ENCODE peak calls at places on chromosomes 6 and 20, in ten cellular contexts. W is HCT116, L is HepG2, G is spleen, M is tibial nerve, F is stomach, A is adrenal gland, U is uterus, E is testis, P is breast epithelium. I is an unnamed sample.
A peak's percentile ranks its signal among the peaks of the same experiment; 100 is the strongest.

GRCh38 chr6:7073082-7073783 is 34.5 kb upstream of the RREB1 start:
- DNase-seq in G (no peak), U (no peak), M (no peak), W (no peak), L (no peak), E (no peak), A (peak; percentile 57), P (no peak), F (no peak), I (no peak)

GRCh38 chr6:126955621-126956020 is 162.8 kb upstream of the RSPO3 start:
- DNase-seq in G (no peak), F (no peak), W (no peak), L (no peak), A (no peak), U (no peak), M (no peak), E (no peak), P (no peak), I (no peak)

GRCh38 chr20:33970229-33970628 is 23.5 kb upstream of the RALY start:
- DNase-seq in A (no peak), P (no peak), G (no peak), L (no peak), M (no peak), W (no peak), E (no peak), F (no peak), U (no peak), I (no peak)

GRCh38 chr6:169188051-169188863 is 65.4 kb downstream of the THBS2 start:
- DNase-seq in P (no peak), A (no peak), M (no peak), U (no peak), E (no peak), G (no peak), W (no peak), L (no peak), F (no peak), I (no peak)

GRCh38 chr6:67467341-67467740 is 1167.7 kb upstream of the ADGRB3 start:
- DNase-seq in P (no peak), G (no peak), E (no peak), M (no peak), F (no peak), U (no peak), W (no peak), A (no peak), L (no peak), I (no peak)

GRCh38 chr6:103983860-103984259 is 875.9 kb downstream of the HACE1 start:
- DNase-seq in L (no peak), F (no peak), E (no peak), G (no peak), W (no peak), A (no peak), U (no peak), M (no peak), P (no peak), I (no peak)

GRCh38 chr6:16766043-16766521 is 4.8 kb upstream of the ATXN1 start:
- DNase-seq in L (no peak), P (no peak), A (no peak), M (no peak), G (no peak), U (no peak), E (no peak), F (no peak), W (peak; percentile 83), I (no peak)

GRCh38 chr20:51085761-51086160 is 62.9 kb upstream of the KCNG1 start:
- DNase-seq in F (no peak), G (no peak), L (no peak), A (no peak), P (no peak), M (no peak), E (peak; percentile 67), U (no peak), W (peak; percentile 18), I (no peak)

GRCh38 chr6:38508894-38509293 is 130.8 kb downstream of the BTBD9 start:
- DNase-seq in W (no peak), G (no peak), M (no peak), L (peak; percentile 20), E (no peak), F (no peak), A (no peak), P (no peak), U (no peak), I (no peak)

GRCh38 chr6:40848038-40848437 is 191.0 kb downstream of the UNC5CL start:
- DNase-seq in A (no peak), U (no peak), P (no peak), W (no peak), F (no peak), E (no peak), M (no peak), L (no peak), G (no peak), I (no peak)

DNA sequence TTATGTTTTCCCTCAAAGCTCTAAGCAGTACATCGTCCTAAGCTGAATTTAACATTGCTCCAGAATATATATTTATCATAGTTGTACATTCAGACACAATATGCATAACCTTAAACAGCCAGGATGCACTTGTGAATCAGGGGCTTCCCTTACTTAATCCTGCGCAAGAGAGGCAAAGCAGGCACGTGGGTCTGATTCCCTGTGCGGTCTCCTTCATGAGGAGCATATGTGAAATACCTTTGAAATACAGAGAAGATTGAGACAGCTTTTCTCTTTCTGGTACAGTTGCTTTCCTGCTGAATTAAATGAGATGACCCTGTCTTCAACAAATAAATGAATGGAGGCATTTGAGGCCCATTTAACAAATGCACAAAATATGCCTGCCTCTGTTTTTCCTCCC is 1.5 kb downstream of the HTR1E start:
- DNase-seq in F (no peak), P (no peak), U (no peak), E (no peak), L (no peak), G (no peak), M (no peak), W (no peak), A (no peak), I (no peak)
- TF ChIP-seq POLR2A in F (no peak), P (no peak), U (no peak), E (no peak), L (no peak), G (no peak), M (no peak), W (no peak), A (no peak), I (no peak)

GRCh38 chr6:42769051-42769450 is 12.8 kb upstream of the BICRAL start:
- DNase-seq in U (no peak), G (no peak), F (no peak), E (no peak), M (no peak), A (no peak), L (no peak), W (no peak), P (no peak), I (no peak)
- H3K4me1 ChIP-seq in U (no peaks in the 10 kb centered on the region), G (peaks cover 38% of the 10 kb centered on the region), F (peaks cover 15% of the 10 kb centered on the region), E (peaks cover 22% of the 10 kb centered on the region), M (no peaks in the 10 kb centered on the region), A (no peaks in the 10 kb centered on the region), L (no peaks in the 10 kb centered on the region), W (peaks cover 17% of the 10 kb centered on the region), P (no peaks in the 10 kb centered on the region), I (peaks cover 5% of the 10 kb centered on the region)

GRCh38 chr20:21518292-21518991 is 4.6 kb upstream of the NKX2-2 start:
- DNase-seq in E (no peak), P (no peak), G (no peak), U (no peak), F (no peak), L (no peak), A (no peak), W (no peak), M (no peak), I (no peak)

GRCh38 chr20:21516861-21517565 is 3.1 kb upstream of the NKX2-2 start:
- DNase-seq in L (no peak), U (no peak), E (no peak), W (no peak), F (no peak), G (no peak), A (no peak), P (no peak), M (no peak), I (no peak)

GRCh38 chr20:21517566-21518277 is 3.9 kb upstream of the NKX2-2 start:
- DNase-seq in M (no peak), U (no peak), E (no peak), W (no peak), L (no peak), F (no peak), G (no peak), P (no peak), A (no peak), I (no peak)

GRCh38 chr20:21520702-21521595 is 7.1 kb upstream of the NKX2-2 start:
- DNase-seq in G (no peak), P (no peak), M (no peak), W (no peak), U (no peak), F (no peak), E (no peak), L (no peak), A (no peak), I (no peak)

DNA sequence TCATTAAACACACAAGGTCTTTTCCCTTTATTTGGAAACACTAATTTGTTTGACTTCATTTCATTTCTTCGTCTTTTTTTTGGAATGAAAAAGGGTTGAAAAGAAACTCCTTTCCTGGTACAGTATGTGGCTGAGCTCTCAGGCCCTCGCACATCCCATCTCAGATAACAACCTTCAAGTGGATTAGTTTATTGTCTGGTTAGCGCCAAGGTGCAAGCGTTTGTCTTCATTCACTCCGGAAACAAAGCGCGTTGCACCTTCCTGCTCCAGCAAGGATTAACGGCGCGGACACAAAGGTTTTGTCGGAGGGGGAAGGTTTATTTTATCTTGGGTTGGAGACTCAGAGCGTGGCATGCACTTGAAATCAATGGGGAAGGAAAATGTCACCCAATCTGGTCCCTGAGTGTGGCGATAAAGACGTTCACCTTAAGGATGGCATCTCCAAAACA is 5.3 kb upstream of the NKX2-2 start:
- DNase-seq in F (no peak), E (no peak), A (no peak), P (no peak), U (no peak), M (no peak), L (no peak), W (no peak), G (no peak), I (no peak)
- H3K27me3 ChIP-seq in F (peaks cover 100% of the 10 kb centered on the region), E (peaks cover 4% of the 10 kb centered on the region), A (peaks cover 91% of the 10 kb centered on the region), P (no peaks in the 10 kb centered on the region), U (peaks cover 79% of the 10 kb centered on the region), M (peaks cover 6% of the 10 kb centered on the region), L (peaks cover 38% of the 10 kb centered on the region), W (no peaks in the 10 kb centered on the region), G (peaks cover 18% of the 10 kb centered on the region), I (peaks cover 42% of the 10 kb centered on the region)

DNA sequence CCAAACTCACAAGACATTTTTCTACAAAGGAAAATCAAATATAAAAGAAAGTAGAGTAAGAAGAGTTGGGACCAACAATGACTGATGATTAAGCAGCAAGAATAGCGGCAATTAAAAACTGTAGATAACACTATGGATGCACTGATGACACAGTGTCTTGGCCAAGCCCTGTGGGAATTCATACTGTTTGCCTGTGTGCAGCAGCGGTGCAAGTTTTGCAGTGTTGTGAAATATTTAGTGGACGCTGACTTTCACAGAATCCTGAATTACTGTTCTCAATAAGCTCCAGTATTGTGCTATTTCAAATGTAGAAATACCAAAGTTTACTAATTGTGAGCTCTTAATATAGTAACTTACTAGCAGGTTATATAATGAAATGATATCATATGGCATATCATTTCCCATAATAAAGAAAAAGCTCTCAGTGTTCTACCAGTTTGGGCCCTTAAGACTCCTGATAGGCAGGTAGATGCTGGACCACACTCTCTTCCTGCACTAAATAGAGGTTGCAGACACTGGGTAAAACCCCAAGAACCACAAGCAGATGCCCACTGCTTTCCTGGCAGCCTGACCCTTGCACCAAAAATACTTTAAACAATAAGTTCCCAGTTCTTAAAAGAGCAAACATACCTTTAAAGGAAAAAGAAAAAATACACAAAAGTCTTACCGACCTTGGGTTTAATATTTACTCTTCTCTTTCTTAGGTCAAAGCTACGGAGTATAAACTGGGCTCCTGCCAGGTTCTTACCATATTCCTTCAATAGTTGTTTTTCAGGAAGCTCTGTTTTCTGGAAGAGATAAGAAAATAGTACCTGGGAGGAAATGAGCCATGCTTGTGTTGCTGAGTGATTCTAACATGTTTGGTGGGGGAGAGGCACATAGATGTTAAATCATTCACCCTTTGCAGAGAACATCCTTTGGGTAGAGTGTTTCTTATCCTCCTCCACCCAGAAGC is 41.6 kb downstream of the ANKEF1 start:
- DNase-seq in P (no peak), U (peak; percentile 18), A (no peak), G (no peak), E (no peak), L (no peak), M (no peak), W (no peak), F (peak; percentile 47), I (peak; percentile 82)
- TF ChIP-seq POLR2A in P (no peak), U (no peak), A (no peak), G (no peak), E (no peak), L (no peak), M (no peak), W (no peak), F (no peak), I (no peak)

I was measured in body of pancreas.